ENCODE peak calls at places on chromosomes 2 and 18, in four cellular contexts. V is cardiac fibroblast, U is pons, C is NCI-H510A. R is an unnamed sample.

GRCh38 chr2:16581241-16581640 is 84.4 kb downstream of the CYRIA start:
- DNase-seq in V (no peak), U (no peak), C (no peak), R (no peak)

GRCh38 chr2:120687210-120687609 is 48.5 kb upstream of the GLI2 start:
- DNase-seq in V (no peak), U (no peak), C (no peak), R (no peak)

GRCh38 chr2:10254373-10255188 is 48.1 kb upstream of the HPCAL1 start:
- DNase-seq in V (no peak), U (no peak), C (no peak), R (no peak)

GRCh38 chr18:55384551-55385275 is 203.3 kb downstream of the TCF4 start:
- DNase-seq in V (peak; percentile 66), U (peak; percentile 82), C (no peak), R (peak; percentile 77)

GRCh38 chr2:103847276-103847675 is 1006.6 kb upstream of the POU3F3 start:
- DNase-seq in V (no peak), U (no peak), C (no peak), R (no peak)

GRCh38 chr2:134258684-134259408 is 5.0 kb downstream of the MGAT5 start:
- DNase-seq in V (no peak), U (peak; percentile 91), C (no peak), R (peak; percentile 88)

GRCh38 chr18:58670561-58671121 is 624 bp upstream of the MALT1 start:
- DNase-seq in V (no peak), U (peak; percentile 61), C (peak; percentile 2), R (no peak)

GRCh38 chr2:236001854-236002253 is 166.3 kb downstream of the GBX2 start:
- DNase-seq in V (no peak), U (no peak), C (no peak), R (no peak)

GRCh38 chr2:226772389-226773179 is 27.0 kb downstream of the IRS1 start:
- DNase-seq in V (peak; percentile 53), U (peak; percentile 42), C (no peak), R (no peak)

GRCh38 chr2:156455366-156455975 is 19.3 kb downstream of the GPD2 start:
- DNase-seq in V (no peak), U (no peak), C (no peak), R (no peak)

GRCh38 chr2:99404800-99405669 is 67.8 kb downstream of the EIF5B start:
- DNase-seq in V (no peak), U (no peak), C (no peak), R (no peak)

GRCh38 chr18:70146174-70146573 is 59.3 kb downstream of the RTTN start:
- DNase-seq in V (no peak), U (no peak), C (no peak), R (no peak)

R was measured in globus pallidus.